ENCODE peak calls at places on chromosomes 3 and 15, in ten cellular contexts. One of them, this sample, is unnamed.
A peak's percentile ranks its signal among the peaks of the same experiment; 100 is the strongest.

GRCh38 chr3:52432225-52432624 is 12.7 kb downstream of the SEMA3G start:
- DNase-seq in heart left ventricle: peak; percentile 15
- DNase-seq in fibroblast of the conjunctiva: no peak
- DNase-seq in sigmoid colon: peak; percentile 33
- DNase-seq in stimulated activated naive CD8-positive, alpha-beta T cell treated with anti-CD3 and anti-CD28 coated beads, Interleukin-15, Interleukin-2, amounts not matched to agents 100 U/mL and 50 U/mL, for 24 hours: no peak
- DNase-seq in uterus: peak; percentile 11
- DNase-seq in effector memory CD8-positive, alpha-beta T cell: no peak
- DNase-seq in HFF-Myc: no peak
- DNase-seq in HT-29: no peak
- DNase-seq in GM12864: no peak
- DNase-seq in this sample: no peak

GRCh38 chr3:42214565-42215283 is 51.3 kb downstream of the CCK start:
- DNase-seq in effector memory CD8-positive, alpha-beta T cell: no peak
- DNase-seq in heart left ventricle: no peak
- DNase-seq in stimulated activated naive CD8-positive, alpha-beta T cell treated with anti-CD3 and anti-CD28 coated beads, Interleukin-15, Interleukin-2, amounts not matched to agents 100 U/mL and 50 U/mL, for 24 hours: no peak
- DNase-seq in HFF-Myc: no peak
- DNase-seq in HT-29: no peak
- DNase-seq in fibroblast of the conjunctiva: no peak
- DNase-seq in uterus: no peak
- DNase-seq in sigmoid colon: no peak
- DNase-seq in GM12864: no peak
- DNase-seq in this sample: no peak

GRCh38 chr3:188947401-188947982 is 224.3 kb upstream of the TPRG1 start:
- DNase-seq in GM12864: no peak
- DNase-seq in heart left ventricle: peak; percentile 82
- DNase-seq in effector memory CD8-positive, alpha-beta T cell: no peak
- DNase-seq in uterus: peak; percentile 91
- DNase-seq in stimulated activated naive CD8-positive, alpha-beta T cell treated with anti-CD3 and anti-CD28 coated beads, Interleukin-15, Interleukin-2, amounts not matched to agents 100 U/mL and 50 U/mL, for 24 hours: no peak
- DNase-seq in fibroblast of the conjunctiva: peak; percentile 74
- DNase-seq in HFF-Myc: peak; percentile 52
- DNase-seq in HT-29: peak; percentile 90
- DNase-seq in sigmoid colon: peak; percentile 95
- DNase-seq in this sample: peak; percentile 21

GRCh38 chr3:185216587-185216918 is 37.3 kb downstream of the EHHADH start:
- DNase-seq in GM12864: no peak
- DNase-seq in HFF-Myc: no peak
- DNase-seq in HT-29: no peak
- DNase-seq in fibroblast of the conjunctiva: no peak
- DNase-seq in sigmoid colon: no peak
- DNase-seq in uterus: no peak
- DNase-seq in heart left ventricle: no peak
- DNase-seq in stimulated activated naive CD8-positive, alpha-beta T cell treated with anti-CD3 and anti-CD28 coated beads, Interleukin-15, Interleukin-2, amounts not matched to agents 100 U/mL and 50 U/mL, for 24 hours: no peak
- DNase-seq in effector memory CD8-positive, alpha-beta T cell: no peak
- DNase-seq in this sample: no peak

GRCh38 chr3:56790016-56790950 is 11.5 kb downstream of the ARHGEF3 start:
- DNase-seq in heart left ventricle: peak; percentile 36
- DNase-seq in effector memory CD8-positive, alpha-beta T cell: no peak
- DNase-seq in sigmoid colon: peak; percentile 46
- DNase-seq in GM12864: no peak
- DNase-seq in uterus: no peak
- DNase-seq in fibroblast of the conjunctiva: no peak
- DNase-seq in HT-29: no peak
- DNase-seq in stimulated activated naive CD8-positive, alpha-beta T cell treated with anti-CD3 and anti-CD28 coated beads, Interleukin-15, Interleukin-2, amounts not matched to agents 100 U/mL and 50 U/mL, for 24 hours: no peak
- DNase-seq in HFF-Myc: no peak
- DNase-seq in this sample: peak; percentile 41

GRCh38 chr3:192090586-192090985 is 629.6 kb downstream of the PYDC2 start:
- DNase-seq in sigmoid colon: no peak
- DNase-seq in HT-29: peak; percentile 14
- DNase-seq in uterus: no peak
- DNase-seq in GM12864: peak; percentile 19
- DNase-seq in effector memory CD8-positive, alpha-beta T cell: no peak
- DNase-seq in stimulated activated naive CD8-positive, alpha-beta T cell treated with anti-CD3 and anti-CD28 coated beads, Interleukin-15, Interleukin-2, amounts not matched to agents 100 U/mL and 50 U/mL, for 24 hours: no peak
- DNase-seq in heart left ventricle: no peak
- DNase-seq in fibroblast of the conjunctiva: no peak
- DNase-seq in HFF-Myc: no peak
- DNase-seq in this sample: no peak

GRCh38 chr15:87263844-87264243 is 992.7 kb downstream of the NTRK3 start:
- DNase-seq in fibroblast of the conjunctiva: no peak
- DNase-seq in HFF-Myc: no peak
- DNase-seq in stimulated activated naive CD8-positive, alpha-beta T cell treated with anti-CD3 and anti-CD28 coated beads, Interleukin-15, Interleukin-2, amounts not matched to agents 100 U/mL and 50 U/mL, for 24 hours: no peak
- DNase-seq in heart left ventricle: no peak
- DNase-seq in sigmoid colon: no peak
- DNase-seq in effector memory CD8-positive, alpha-beta T cell: no peak
- DNase-seq in HT-29: no peak
- DNase-seq in uterus: no peak
- DNase-seq in GM12864: no peak
- DNase-seq in this sample: no peak

GRCh38 chr3:115194461-115194860 is 47.4 kb upstream of the ZBTB20 start:
- DNase-seq in HFF-Myc: no peak
- DNase-seq in uterus: no peak
- DNase-seq in fibroblast of the conjunctiva: no peak
- DNase-seq in sigmoid colon: no peak
- DNase-seq in heart left ventricle: no peak
- DNase-seq in effector memory CD8-positive, alpha-beta T cell: no peak
- DNase-seq in HT-29: no peak
- DNase-seq in stimulated activated naive CD8-positive, alpha-beta T cell treated with anti-CD3 and anti-CD28 coated beads, Interleukin-15, Interleukin-2, amounts not matched to agents 100 U/mL and 50 U/mL, for 24 hours: no peak
- DNase-seq in GM12864: no peak
- DNase-seq in this sample: no peak

GRCh38 chr3:10310578-10310977 is 10.3 kb downstream of the SEC13 start:
- DNase-seq in uterus: no peak
- DNase-seq in HFF-Myc: peak; percentile 57
- DNase-seq in heart left ventricle: no peak
- DNase-seq in sigmoid colon: no peak
- DNase-seq in fibroblast of the conjunctiva: peak; percentile 13
- DNase-seq in stimulated activated naive CD8-positive, alpha-beta T cell treated with anti-CD3 and anti-CD28 coated beads, Interleukin-15, Interleukin-2, amounts not matched to agents 100 U/mL and 50 U/mL, for 24 hours: no peak
- DNase-seq in HT-29: no peak
- DNase-seq in GM12864: no peak
- DNase-seq in effector memory CD8-positive, alpha-beta T cell: no peak
- DNase-seq in this sample: no peak

GRCh38 chr3:123081718-123082369 is 15.0 kb downstream of the PDIA5 start:
- DNase-seq in uterus: no peak
- DNase-seq in GM12864: no peak
- DNase-seq in HT-29: no peak
- DNase-seq in heart left ventricle: no peak
- DNase-seq in sigmoid colon: no peak
- DNase-seq in effector memory CD8-positive, alpha-beta T cell: no peak
- DNase-seq in fibroblast of the conjunctiva: no peak
- DNase-seq in HFF-Myc: no peak
- DNase-seq in stimulated activated naive CD8-positive, alpha-beta T cell treated with anti-CD3 and anti-CD28 coated beads, Interleukin-15, Interleukin-2, amounts not matched to agents 100 U/mL and 50 U/mL, for 24 hours: no peak
- DNase-seq in this sample: no peak

GRCh38 chr15:68404056-68404798 is 27.7 kb downstream of the ITGA11 start:
- DNase-seq in heart left ventricle: no peak
- DNase-seq in uterus: peak; percentile 19
- DNase-seq in stimulated activated naive CD8-positive, alpha-beta T cell treated with anti-CD3 and anti-CD28 coated beads, Interleukin-15, Interleukin-2, amounts not matched to agents 100 U/mL and 50 U/mL, for 24 hours: no peak
- DNase-seq in HFF-Myc: no peak
- DNase-seq in fibroblast of the conjunctiva: no peak
- DNase-seq in effector memory CD8-positive, alpha-beta T cell: no peak
- DNase-seq in sigmoid colon: peak; percentile 37
- DNase-seq in HT-29: no peak
- DNase-seq in GM12864: no peak
- DNase-seq in this sample: no peak

GRCh38 chr3:183085634-183086390 is 13.5 kb downstream of the MCCC1 start:
- DNase-seq in heart left ventricle: no peak
- DNase-seq in GM12864: peak; percentile 22
- DNase-seq in HT-29: no peak
- DNase-seq in sigmoid colon: no peak
- DNase-seq in stimulated activated naive CD8-positive, alpha-beta T cell treated with anti-CD3 and anti-CD28 coated beads, Interleukin-15, Interleukin-2, amounts not matched to agents 100 U/mL and 50 U/mL, for 24 hours: peak; percentile 13
- DNase-seq in fibroblast of the conjunctiva: no peak
- DNase-seq in effector memory CD8-positive, alpha-beta T cell: no peak
- DNase-seq in HFF-Myc: no peak
- DNase-seq in uterus: no peak
- DNase-seq in this sample: no peak

GRCh38 chr15:89725064-89725463 is 26.0 kb downstream of the MESP1 start:
- DNase-seq in stimulated activated naive CD8-positive, alpha-beta T cell treated with anti-CD3 and anti-CD28 coated beads, Interleukin-15, Interleukin-2, amounts not matched to agents 100 U/mL and 50 U/mL, for 24 hours: no peak
- DNase-seq in uterus: no peak
- DNase-seq in HT-29: no peak
- DNase-seq in GM12864: no peak
- DNase-seq in effector memory CD8-positive, alpha-beta T cell: no peak
- DNase-seq in heart left ventricle: no peak
- DNase-seq in HFF-Myc: no peak
- DNase-seq in fibroblast of the conjunctiva: no peak
- DNase-seq in sigmoid colon: no peak
- DNase-seq in this sample: no peak

GRCh38 chr15:47185222-47185800 is 532.0 kb upstream of the SEMA6D start:
- DNase-seq in heart left ventricle: no peak
- DNase-seq in fibroblast of the conjunctiva: no peak
- DNase-seq in effector memory CD8-positive, alpha-beta T cell: no peak
- DNase-seq in GM12864: no peak
- DNase-seq in sigmoid colon: no peak
- DNase-seq in uterus: no peak
- DNase-seq in HT-29: no peak
- DNase-seq in HFF-Myc: no peak
- DNase-seq in stimulated activated naive CD8-positive, alpha-beta T cell treated with anti-CD3 and anti-CD28 coated beads, Interleukin-15, Interleukin-2, amounts not matched to agents 100 U/mL and 50 U/mL, for 24 hours: no peak
- DNase-seq in this sample: no peak

GRCh38 chr3:178001670-178002101 is 534.5 kb upstream of the KCNMB2 start:
- DNase-seq in GM12864: peak; percentile 40
- DNase-seq in sigmoid colon: no peak
- DNase-seq in HFF-Myc: no peak
- DNase-seq in heart left ventricle: no peak
- DNase-seq in stimulated activated naive CD8-positive, alpha-beta T cell treated with anti-CD3 and anti-CD28 coated beads, Interleukin-15, Interleukin-2, amounts not matched to agents 100 U/mL and 50 U/mL, for 24 hours: peak; percentile 24
- DNase-seq in effector memory CD8-positive, alpha-beta T cell: no peak
- DNase-seq in uterus: no peak
- DNase-seq in HT-29: no peak
- DNase-seq in fibroblast of the conjunctiva: no peak
- DNase-seq in this sample: no peak